ENCODE peak calls at places on chromosomes 3 and 15, in eight cellular contexts. O is endothelial cell of umbilical vein; K is cardiac fibroblast; N is endothelial cell; R is CD4-positive, alpha-beta T cell; S is kidney epithelial cell; D is stomach; G is K562. W is an unnamed sample.

GRCh38 chr3:14549256-14549931 is 9.3 kb upstream of the GRIP2 start:
- DNase-seq in O (no peak), K (peak; percentile 7), N (no peak), R (no peak), S (no peak), D (no peak), G (peak; percentile 53), W (peak; percentile 11)

GRCh38 chr3:135034881-135035440 is 239.9 kb downstream of the EPHB1 start:
- DNase-seq in O (no peak), K (no peak), N (no peak), R (no peak), S (peak; percentile 1), D (no peak), G (no peak), W (no peak)

GRCh38 chr3:50117120-50117519 is 28.4 kb downstream of the RBM5 start:
- DNase-seq in O (no peak), K (no peak), N (no peak), R (no peak), S (no peak), D (no peak), G (no peak), W (no peak)

GRCh38 chr15:44075535-44075934 is 119.5 kb downstream of the FRMD5 start:
- DNase-seq in O (no peak), K (peak; percentile 53), N (no peak), R (no peak), S (no peak), D (no peak), G (no peak), W (peak; percentile 74)

GRCh38 chr3:37761043-37761442 is 100.6 kb upstream of the CTDSPL start:
- DNase-seq in O (no peak), K (no peak), N (no peak), R (no peak), S (no peak), D (no peak), G (no peak), W (no peak)

GRCh38 chr3:52779411-52780297 is 2.3 kb downstream of the ITIH1 start:
- DNase-seq in O (no peak), K (no peak), N (no peak), R (no peak), S (no peak), D (peak; percentile 18), G (no peak), W (no peak)

GRCh38 chr3:43957553-43957952 is 266.8 kb downstream of the ABHD5 start:
- DNase-seq in O (no peak), K (no peak), N (no peak), R (no peak), S (no peak), D (no peak), G (no peak), W (no peak)

GRCh38 chr3:131200636-131201199 is 174.0 kb downstream of the NEK11 start:
- DNase-seq in O (no peak), K (no peak), N (no peak), R (no peak), S (no peak), D (no peak), G (no peak), W (no peak)

GRCh38 chr3:13785853-13786455 is 93.9 kb downstream of the WNT7A start:
- DNase-seq in O (no peak), K (no peak), N (no peak), R (no peak), S (no peak), D (no peak), G (no peak), W (no peak)

GRCh38 chr15:100090411-100090810 is 251.4 kb downstream of the ADAMTS17 start:
- DNase-seq in O (no peak), K (no peak), N (no peak), R (no peak), S (no peak), D (no peak), G (no peak), W (no peak)

GRCh38 chr3:119498188-119498987 is at the start of gene TIMMDC1:
- DNase-seq in O (peak; percentile 97), K (peak; percentile 97), N (peak; percentile 96), R (peak; percentile 96), S (peak; percentile 88), D (peak; percentile 97), G (peak; percentile 92), W (peak; percentile 96)

GRCh38 chr15:77877869-77878577 is 199.5 kb downstream of the TBC1D2B start:
- DNase-seq in O (no peak), K (no peak), N (no peak), R (no peak), S (no peak), D (no peak), G (no peak), W (no peak)

GRCh38 chr3:14988988-14989394 is 41.6 kb downstream of the NR2C2 start:
- DNase-seq in O (no peak), K (no peak), N (no peak), R (no peak), S (no peak), D (no peak), G (peak; percentile 40), W (no peak)

GRCh38 chr3:136984837-136985236 is 27.1 kb downstream of the IL20RB start:
- DNase-seq in O (peak; percentile 66), K (peak; percentile 90), N (no peak), R (no peak), S (no peak), D (peak; percentile 46), G (no peak), W (peak; percentile 77)

GRCh38 chr3:98601180-98601579 is 7.8 kb upstream of the CPOX start:
- DNase-seq in O (no peak), K (no peak), N (no peak), R (no peak), S (no peak), D (no peak), G (no peak), W (no peak)

GRCh38 chr15:73517566-73517965 is 74.6 kb downstream of the REC114 start:
- DNase-seq in O (no peak), K (no peak), N (no peak), R (no peak), S (no peak), D (no peak), G (no peak), W (no peak)

GRCh38 chr15:49606594-49606993 is 14.0 kb downstream of the FAM227B start:
- DNase-seq in O (peak; percentile 6), K (no peak), N (no peak), R (no peak), S (no peak), D (no peak), G (no peak), W (no peak)

GRCh38 chr15:93983501-93983900 is 247.9 kb upstream of the MCTP2 start:
- DNase-seq in O (no peak), K (no peak), N (no peak), R (no peak), S (no peak), D (no peak), G (no peak), W (no peak)

GRCh38 chr3:98978068-98978811 is 76.7 kb upstream of the DCBLD2 start:
- DNase-seq in O (peak; percentile 31), K (no peak), N (no peak), R (no peak), S (no peak), D (no peak), G (no peak), W (no peak)

GRCh38 chr15:52019394-52020252 is 604 bp downstream of the MAPK6 start:
- DNase-seq in O (peak; percentile 86), K (peak; percentile 94), N (peak; percentile 70), R (peak; percentile 28), S (no peak), D (peak; percentile 89), G (peak; percentile 85), W (peak; percentile 93)

GRCh38 chr3:8604006-8604405 is 40.6 kb downstream of the SSUH2 start:
- DNase-seq in O (no peak), K (no peak), N (no peak), R (no peak), S (no peak), D (no peak), G (no peak), W (no peak)

GRCh38 chr3:184360834-184361531 is 422 bp downstream of the CLCN2 start:
- DNase-seq in O (peak; percentile 18), K (no peak), N (no peak), R (no peak), S (no peak), D (no peak), G (no peak), W (no peak)

DNA sequence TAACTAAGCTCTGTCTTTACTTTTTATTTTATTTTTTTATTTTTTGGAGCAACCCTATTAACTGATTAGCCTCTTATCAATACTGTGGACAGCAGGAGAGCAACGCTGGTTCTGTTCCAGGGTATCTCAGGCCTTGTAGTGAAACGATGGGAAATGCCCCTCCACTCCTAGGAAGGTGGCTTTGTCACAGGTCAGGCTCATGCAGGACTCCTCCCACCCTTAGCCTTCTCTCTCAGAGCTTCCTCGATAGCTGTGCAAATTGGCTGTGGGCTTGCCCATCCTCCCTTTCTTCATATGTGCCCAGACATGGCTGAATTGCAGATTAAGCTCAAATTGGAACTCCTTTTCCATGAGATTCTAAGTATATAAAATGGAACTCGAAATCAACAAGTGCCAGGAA is 38.6 kb downstream of the TMEM41A start:
- DNase-seq in O (no peak), K (no peak), N (no peak), R (no peak), S (no peak), D (no peak), G (no peak), W (no peak)
- TF ChIP-seq CTCF in O (no peak), K (peak; percentile 2), N (no peak), R (no peak), S (no peak), D (no peak), G (no peak), W (no peak)

DNA sequence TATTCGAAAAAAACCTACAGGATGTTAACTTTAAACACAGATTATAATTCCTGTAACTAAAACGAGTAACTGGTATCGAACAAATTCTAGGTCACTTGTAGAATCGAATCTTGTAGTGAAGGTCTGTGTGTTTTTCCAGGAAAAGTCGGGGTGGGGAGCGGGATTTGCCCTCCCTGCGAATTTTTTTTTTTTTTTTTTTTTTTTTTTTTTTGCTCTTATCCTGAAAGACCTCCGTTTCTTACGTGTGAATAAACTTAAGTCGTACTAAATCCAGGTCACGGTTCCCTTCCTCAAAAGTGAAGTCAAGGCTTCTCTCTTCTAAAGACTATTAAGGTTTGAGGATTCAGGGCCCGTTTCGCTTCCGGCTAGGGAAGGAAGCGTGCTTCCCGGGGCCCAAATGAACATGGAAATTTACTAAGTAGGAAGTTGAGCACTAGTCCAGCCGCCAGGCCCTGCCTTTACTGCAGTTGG is 775 bp downstream of the TBC1D5 start:
- DNase-seq in O (no peak), K (no peak), N (no peak), R (no peak), S (no peak), D (no peak), G (peak; percentile 39), W (no peak)
- TF ChIP-seq CTCF in O (no peak), K (no peak), N (no peak), R (no peak), S (no peak), D (no peak), G (no peak), W (no peak)

GRCh38 chr15:25408929-25409328 is 29.9 kb downstream of the UBE3A start:
- DNase-seq in O (no peak), K (no peak), N (no peak), R (no peak), S (no peak), D (no peak), G (no peak), W (no peak)
- TF ChIP-seq CTCF in O (no peak), K (no peak), N (no peak), R (no peak), S (no peak), D (no peak), G (no peak), W (no peak)

GRCh38 chr3:126659915-126660886 is 5.3 kb upstream of the TXNRD3 start:
- DNase-seq in O (no peak), K (no peak), N (no peak), R (no peak), S (no peak), D (no peak), G (no peak), W (no peak)
- TF ChIP-seq CTCF in O (peak; percentile 10), K (peak; percentile 42), N (no peak), R (no peak), S (no peak), D (no peak), G (peak; percentile 11), W (peak; percentile 34)

W was measured in fibroblast of pulmonary artery.